ENCODE peak calls at places on chromosomes 16 and 17, in four cellular contexts. One of them, this sample, is unnamed.
A peak's percentile ranks its signal among the peaks of the same experiment; 100 is the strongest.

GRCh38 chr17:17303847-17304490 is 796 bp downstream of the NT5M start:
- DNase-seq in A549: no peak
- DNase-seq in HepG2: no peak
- DNase-seq in K562: no peak
- DNase-seq in this sample: no peak

GRCh38 chr16:52964290-52964689 is 88.4 kb downstream of the CHD9NB start:
- DNase-seq in A549: no peak
- DNase-seq in HepG2: no peak
- DNase-seq in K562: no peak
- DNase-seq in this sample: no peak

GRCh38 chr16:55367796-55368195 is 43.8 kb downstream of the IRX6 start:
- DNase-seq in A549: no peak
- DNase-seq in HepG2: no peak
- DNase-seq in K562: no peak
- DNase-seq in this sample: no peak

GRCh38 chr17:32515677-32516383 is 29.0 kb downstream of the CDK5R1 start:
- DNase-seq in A549: no peak
- DNase-seq in K562: no peak
- DNase-seq in HepG2: no peak
- DNase-seq in this sample: peak; percentile 89

GRCh38 chr17:78873519-78874340 is 29.3 kb downstream of the CEP295NL start:
- DNase-seq in K562: no peak
- DNase-seq in HepG2: no peak
- DNase-seq in A549: no peak
- DNase-seq in this sample: no peak

GRCh38 chr16:5560084-5560483 is 462.5 kb upstream of the EEF2KMT start:
- DNase-seq in K562: peak; percentile 4
- DNase-seq in HepG2: no peak
- DNase-seq in A549: no peak
- DNase-seq in this sample: no peak

GRCh38 chr17:13761221-13761620 is 159.5 kb upstream of the HS3ST3A1 start:
- DNase-seq in K562: no peak
- DNase-seq in A549: no peak
- DNase-seq in HepG2: no peak
- DNase-seq in this sample: no peak

GRCh38 chr16:76226011-76226410 is 51.2 kb upstream of the CNTNAP4 start:
- DNase-seq in HepG2: no peak
- DNase-seq in A549: no peak
- DNase-seq in K562: no peak
- DNase-seq in this sample: no peak

GRCh38 chr17:46020023-46020735 is 21.1 kb downstream of the STH start:
- DNase-seq in HepG2: no peak
- DNase-seq in A549: no peak
- DNase-seq in K562: no peak
- DNase-seq in this sample: peak; percentile 39

GRCh38 chr17:55699178-55699865 is 23.3 kb downstream of the TMEM100 start:
- DNase-seq in K562: no peak
- DNase-seq in A549: no peak
- DNase-seq in HepG2: no peak
- DNase-seq in this sample: no peak

GRCh38 chr17:45035848-45036247 is 15.6 kb downstream of the DCAKD start:
- DNase-seq in A549: no peak
- DNase-seq in HepG2: no peak
- DNase-seq in K562: no peak
- DNase-seq in this sample: no peak

GRCh38 chr16:106623-107324 is 28.7 kb downstream of the MPG start:
- DNase-seq in A549: peak; percentile 86
- DNase-seq in K562: peak; percentile 91
- DNase-seq in HepG2: peak; percentile 66
- DNase-seq in this sample: no peak

GRCh38 chr16:54424043-54424451 is 137.5 kb upstream of the IRX3 start:
- DNase-seq in HepG2: no peak
- DNase-seq in A549: no peak
- DNase-seq in K562: no peak
- DNase-seq in this sample: no peak

GRCh38 chr17:41634639-41635038 is 10.3 kb upstream of the KRT17 start:
- DNase-seq in HepG2: no peak
- DNase-seq in A549: no peak
- DNase-seq in K562: no peak
- DNase-seq in this sample: no peak

GRCh38 chr17:78735832-78736525 is 46.1 kb downstream of the CYTH1 start:
- DNase-seq in K562: peak; percentile 56
- DNase-seq in A549: peak; percentile 49
- DNase-seq in HepG2: peak; percentile 50
- DNase-seq in this sample: no peak

GRCh38 chr17:49577978-49578893 is 2.6 kb downstream of the NXPH3 start:
- DNase-seq in K562: no peak
- DNase-seq in A549: no peak
- DNase-seq in HepG2: no peak
- DNase-seq in this sample: no peak

GRCh38 chr16:85394511-85395206 is 218.5 kb upstream of the GSE1 start:
- DNase-seq in HepG2: no peak
- DNase-seq in A549: no peak
- DNase-seq in K562: no peak
- DNase-seq in this sample: no peak

GRCh38 chr17:14197582-14197981 is 39.1 kb downstream of the CDRT15 start:
- DNase-seq in K562: no peak
- DNase-seq in A549: no peak
- DNase-seq in HepG2: no peak
- DNase-seq in this sample: no peak

GRCh38 chr17:40345161-40346034 is 19.1 kb downstream of the GJD3 start:
- DNase-seq in HepG2: peak; percentile 84
- DNase-seq in K562: peak; percentile 78
- DNase-seq in A549: peak; percentile 72
- DNase-seq in this sample: no peak

GRCh38 chr17:7393613-7394451 is 493 bp downstream of the PLSCR3 start:
- DNase-seq in A549: no peak
- DNase-seq in HepG2: no peak
- DNase-seq in K562: peak; percentile 52
- DNase-seq in this sample: no peak

GRCh38 chr16:88519240-88519639 is 51.0 kb upstream of the ZC3H18 start:
- DNase-seq in HepG2: no peak
- DNase-seq in A549: no peak
- DNase-seq in K562: no peak
- DNase-seq in this sample: no peak

DNA sequence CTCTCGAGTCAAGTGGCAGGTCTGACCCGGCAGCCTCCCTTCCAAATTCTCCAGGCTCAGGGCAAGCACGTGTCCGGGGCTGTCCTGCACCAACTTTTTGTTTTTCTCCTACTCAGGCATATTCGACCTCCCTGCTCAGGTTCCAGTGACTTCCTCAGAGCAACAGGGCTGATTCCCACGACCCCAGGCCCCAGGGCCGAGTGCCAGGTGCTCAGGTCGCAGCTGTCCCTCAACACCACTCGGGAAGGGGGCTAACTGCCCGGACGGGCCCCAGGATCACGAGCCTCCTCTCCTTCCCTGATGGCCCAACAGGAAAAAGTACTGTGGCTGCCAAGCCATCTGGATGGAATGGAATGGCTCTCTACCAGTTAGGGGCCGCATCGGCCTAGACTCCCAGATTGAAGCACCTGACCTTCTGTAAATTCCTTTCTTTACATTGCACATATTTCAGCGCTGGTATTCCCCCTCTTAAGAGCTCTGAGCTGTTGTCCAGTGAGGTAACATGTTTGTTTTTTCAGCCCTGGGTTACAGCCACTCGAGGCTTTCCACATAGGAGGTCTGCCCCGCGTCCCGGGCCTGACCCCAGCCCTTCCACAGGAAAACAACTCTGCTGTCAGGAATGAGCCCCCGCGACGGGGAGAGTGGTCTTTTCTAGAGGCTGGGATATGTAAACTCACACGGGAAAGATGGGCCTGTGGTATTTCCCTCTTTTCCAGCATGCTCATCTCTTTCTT is 25.0 kb downstream of the NXN start:
- DNase-seq in K562: no peak
- DNase-seq in HepG2: peak; percentile 90
- DNase-seq in A549: peak; percentile 90
- DNase-seq in this sample: no peak
- TF ChIP-seq POLR2AphosphoS2 in K562: no peak
- TF ChIP-seq POLR2AphosphoS2 in HepG2: no peak
- TF ChIP-seq POLR2AphosphoS2 in A549: no peak
- TF ChIP-seq POLR2AphosphoS2 in this sample: no peak

DNA sequence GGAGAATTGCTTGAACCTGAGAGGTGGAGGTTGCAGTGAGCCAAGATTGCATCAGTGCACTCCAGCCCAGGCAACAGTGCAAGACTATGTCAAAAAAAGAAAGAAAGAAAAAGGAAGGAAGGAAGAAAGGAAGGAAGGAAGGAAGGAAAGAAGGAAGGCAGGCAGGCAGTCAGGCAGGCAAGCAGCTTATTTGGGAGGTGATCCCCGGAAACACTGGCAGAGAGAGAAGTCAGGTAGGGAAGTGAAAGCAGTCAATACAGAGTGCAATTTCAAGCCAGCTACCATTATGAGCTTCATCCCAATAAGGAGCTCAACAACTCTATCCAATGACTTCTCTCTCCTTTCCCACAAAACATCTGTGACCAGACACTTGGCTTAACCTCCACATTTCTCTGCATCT is 83.0 kb upstream of the TBC1D3K start:
- DNase-seq in K562: no peak
- DNase-seq in A549: no peak
- DNase-seq in HepG2: no peak
- DNase-seq in this sample: no peak
- TF ChIP-seq MAX in K562: no peak
- TF ChIP-seq MAX in A549: no peak
- TF ChIP-seq MAX in HepG2: no peak
- TF ChIP-seq MAX in this sample: no peak

GRCh38 chr17:76659928-76660614 is 16.5 kb upstream of the ST6GALNAC1 start:
- DNase-seq in A549: peak; percentile 59
- DNase-seq in K562: peak; percentile 82
- DNase-seq in HepG2: no peak
- DNase-seq in this sample: no peak
- TF ChIP-seq POLR2AphosphoS2 in A549: no peak
- TF ChIP-seq POLR2AphosphoS2 in K562: no peak
- TF ChIP-seq POLR2AphosphoS2 in HepG2: no peak
- TF ChIP-seq POLR2AphosphoS2 in this sample: no peak

DNA sequence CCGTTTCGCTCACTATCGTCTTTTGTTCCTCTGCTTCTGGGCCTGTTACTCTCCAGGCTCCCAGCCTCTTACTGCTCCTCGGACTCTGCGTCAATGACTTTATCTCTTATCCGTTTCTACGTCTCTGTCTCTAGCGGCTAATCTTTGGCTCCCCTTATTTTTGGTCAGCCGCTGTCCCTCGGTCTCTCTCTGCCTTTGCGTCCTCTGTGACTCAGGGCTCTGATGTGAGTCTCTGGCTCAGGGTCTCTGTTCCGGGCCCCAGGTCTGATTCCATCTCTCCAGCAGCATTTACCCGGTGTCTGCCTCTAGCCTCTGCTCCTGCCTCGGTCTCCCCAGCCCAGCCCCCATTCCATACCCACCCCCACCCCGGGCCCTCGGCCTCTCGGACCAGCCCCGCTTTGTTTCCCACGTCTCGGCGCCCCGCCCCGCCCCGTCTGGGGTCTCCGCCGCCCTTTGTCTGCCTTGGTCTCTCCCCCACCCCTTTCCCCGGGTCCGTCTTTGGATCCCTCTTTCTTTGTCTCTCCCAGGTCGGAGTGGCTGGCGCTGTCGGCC is 541 bp upstream of the ZNF48 start:
- DNase-seq in K562: peak; percentile 76
- DNase-seq in HepG2: no peak
- DNase-seq in A549: no peak
- DNase-seq in this sample: no peak
- TF ChIP-seq MAX in K562: no peak
- TF ChIP-seq MAX in HepG2: no peak
- TF ChIP-seq MAX in A549: no peak
- TF ChIP-seq MAX in this sample: no peak